ENCODE peak calls at places on chromosome 22, in ten cellular contexts. C, O, H, E, G, Q, J, D, K and W are unnamed samples.

GRCh38 chr22:46906326-46907045 is 144.0 kb downstream of the TBC1D22A start:
- DNase-seq in O (no peak), H (no peak), C (no peak), Q (no peak), K (no peak), J (no peak), E (no peak), G (no peak), D (no peak), W (no peak)

GRCh38 chr22:30313527-30314385 is 13.0 kb downstream of the TBC1D10A start:
- DNase-seq in K (no peak), H (no peak), C (no peak), J (no peak), Q (no peak), E (no peak), D (no peak), O (no peak), G (no peak), W (no peak)

GRCh38 chr22:50443202-50443601 is 31.6 kb downstream of the SBF1 start:
- DNase-seq in G (no peak), O (no peak), C (no peak), D (no peak), H (no peak), J (no peak), Q (no peak), K (no peak), E (no peak), W (no peak)

GRCh38 chr22:50082197-50082715 is 3.0 kb downstream of the MLC1 start:
- DNase-seq in H (no peak), K (no peak), Q (no peak), D (no peak), O (no peak), G (no peak), E (no peak), C (no peak), J (no peak), W (peak; percentile 24)

GRCh38 chr22:37521236-37521739 is 2.1 kb upstream of the CARD10 start:
- DNase-seq in D (no peak), E (no peak), J (no peak), C (no peak), H (no peak), Q (no peak), G (no peak), O (no peak), K (no peak), W (no peak)

GRCh38 chr22:31160328-31160978 is 471 bp downstream of the RNF185 start:
- DNase-seq in C (peak; percentile 55), Q (no peak), J (no peak), K (no peak), H (no peak), E (peak; percentile 49), G (peak; percentile 43), D (peak; percentile 7), O (no peak), W (no peak)

GRCh38 chr22:23072911-23073491 is 2.7 kb downstream of the GNAZ start:
- DNase-seq in C (no peak), E (no peak), J (no peak), K (peak; percentile 20), Q (no peak), D (no peak), H (no peak), G (no peak), O (no peak), W (no peak)

GRCh38 chr22:49123621-49124192 is 704.0 kb downstream of the BRD1 start:
- DNase-seq in C (no peak), O (no peak), K (no peak), G (no peak), E (no peak), J (no peak), D (no peak), H (no peak), Q (no peak), W (no peak)

GRCh38 chr22:32416556-32417085 is 4.6 kb upstream of the RTCB start:
- DNase-seq in H (no peak), Q (no peak), C (no peak), O (no peak), D (no peak), G (no peak), J (no peak), K (no peak), E (no peak), W (no peak)

GRCh38 chr22:30537083-30537731 is 9.3 kb downstream of the SEC14L6 start:
- DNase-seq in H (no peak), D (no peak), K (no peak), Q (no peak), E (no peak), J (no peak), G (no peak), O (no peak), C (no peak), W (no peak)

GRCh38 chr22:47245786-47246185 is 483.3 kb downstream of the TBC1D22A start:
- DNase-seq in Q (no peak), C (no peak), J (no peak), E (no peak), G (no peak), K (no peak), O (no peak), D (no peak), H (no peak), W (no peak)

DNA sequence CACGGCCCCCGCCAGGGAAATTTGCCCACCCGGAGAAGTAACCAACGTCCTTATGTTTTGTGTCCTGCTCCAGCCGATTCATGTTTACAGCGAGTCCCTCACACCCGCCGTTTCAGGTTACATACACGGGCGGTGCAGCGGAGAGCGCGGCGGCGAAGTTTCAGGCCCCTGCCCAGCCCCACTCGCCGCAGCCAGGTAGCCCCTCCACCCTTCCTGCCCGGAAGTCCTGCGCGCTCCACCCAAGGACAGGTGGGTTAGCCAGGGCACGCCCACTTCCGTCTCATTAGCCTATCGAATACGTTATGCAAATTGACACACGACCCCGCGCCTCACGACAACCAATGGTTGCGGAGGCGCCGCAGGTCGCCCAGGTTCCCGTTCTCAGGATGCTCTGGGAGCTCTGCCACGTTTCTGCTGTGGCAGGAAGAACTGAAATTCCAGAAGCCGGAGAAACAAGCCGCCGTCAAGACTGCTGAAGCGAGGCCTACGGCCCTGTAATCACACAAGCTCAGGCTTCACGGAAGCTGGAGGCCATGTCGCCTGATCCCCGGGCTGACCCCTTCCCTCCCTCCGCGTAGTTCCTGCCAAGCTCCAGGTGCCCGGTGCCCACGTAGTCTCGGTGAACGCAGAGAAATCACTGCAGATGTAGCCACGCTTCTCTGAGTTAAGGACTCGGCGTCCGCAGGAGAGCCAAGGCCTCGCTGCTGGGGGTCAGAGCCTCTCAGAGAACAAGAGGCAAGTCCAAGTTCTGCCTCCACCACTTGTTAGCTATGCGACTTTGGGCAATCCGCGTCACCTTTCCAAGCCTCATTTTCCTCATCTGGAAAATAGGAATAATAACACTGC is 22.4 kb upstream of the MYH9 start:
- DNase-seq in C (peak; percentile 78), G (no peak), D (peak; percentile 72), J (peak; percentile 99), Q (peak; percentile 98), K (peak; percentile 74), H (peak; percentile 98), O (peak; percentile 74), E (peak; percentile 98), W (peak; percentile 84)
- TF ChIP-seq CTCF in C (no peak), G (no peak), D (no peak), J (no peak), Q (peak; percentile 33), K (no peak), H (no peak), O (no peak), E (no peak), W (no peak)

GRCh38 chr22:20957118-20957690 is 9.9 kb upstream of the AIFM3 start:
- DNase-seq in O (peak; percentile 67), J (no peak), D (no peak), E (peak; percentile 35), Q (peak; percentile 44), K (peak; percentile 60), C (no peak), H (peak; percentile 30), G (no peak), W (peak; percentile 63)
- TF ChIP-seq CTCF in O (no peak), J (no peak), D (no peak), E (no peak), Q (no peak), K (no peak), C (no peak), H (no peak), G (no peak), W (no peak)

GRCh38 chr22:41974691-41975290 is 5.5 kb downstream of the SEPTIN3 start:
- DNase-seq in J (no peak), E (no peak), O (no peak), D (no peak), Q (no peak), G (no peak), C (no peak), H (no peak), K (no peak), W (no peak)

GRCh38 chr22:41978732-41979131 is 9.5 kb downstream of the SEPTIN3 start:
- DNase-seq in G (no peak), Q (no peak), K (no peak), H (no peak), O (no peak), E (no peak), D (no peak), J (no peak), C (no peak), W (no peak)

GRCh38 chr22:41975299-41976069 is 6.2 kb downstream of the SEPTIN3 start:
- DNase-seq in G (no peak), Q (no peak), J (no peak), E (no peak), O (no peak), H (no peak), K (no peak), D (no peak), C (no peak), W (no peak)

GRCh38 chr22:41976070-41976901 is 7.0 kb downstream of the SEPTIN3 start:
- DNase-seq in Q (no peak), K (peak; percentile 66), C (peak; percentile 60), G (no peak), H (peak; percentile 61), D (no peak), J (no peak), O (peak; percentile 74), E (peak; percentile 69), W (peak; percentile 59)

DNA sequence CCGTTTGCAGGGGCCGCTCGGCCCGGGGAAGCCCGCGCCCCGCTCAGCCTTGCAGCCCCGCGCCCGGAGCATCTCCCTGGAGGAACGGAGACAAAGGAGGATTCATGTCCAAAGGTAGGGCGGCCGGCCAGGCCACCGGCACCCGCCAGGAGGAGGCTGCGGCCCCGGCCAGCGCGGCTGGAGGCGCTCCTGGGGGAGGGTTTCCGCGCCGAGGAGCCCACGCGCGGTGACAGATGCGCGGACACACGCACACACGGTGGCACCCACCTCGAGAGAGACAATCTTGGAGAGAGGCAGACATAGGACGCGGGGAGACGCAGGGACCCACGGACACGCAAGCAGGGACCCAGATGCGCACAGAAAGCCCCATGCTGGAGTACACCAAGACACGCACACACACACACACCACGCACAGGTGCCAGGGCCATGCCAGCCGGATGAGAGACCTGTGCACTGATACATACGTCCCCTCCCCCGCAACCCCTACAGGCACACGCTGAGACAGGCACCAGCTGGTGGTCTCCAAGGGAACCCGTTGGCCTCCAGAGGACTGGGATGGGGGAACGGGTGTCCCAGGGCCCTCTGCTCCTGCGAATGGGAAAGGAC is 7.8 kb downstream of the SEPTIN3 start:
- DNase-seq in C (no peak), O (no peak), H (no peak), Q (no peak), D (no peak), K (no peak), E (no peak), G (no peak), J (no peak), W (no peak)
- TF ChIP-seq CTCF in C (no peak), O (no peak), H (no peak), Q (no peak), D (no peak), K (no peak), E (no peak), G (no peak), J (no peak), W (no peak)

GRCh38 chr22:39808087-39808486 is 85.5 kb downstream of the ENTHD1 start:
- DNase-seq in D (no peak), Q (no peak), K (no peak), G (peak; percentile 30), O (no peak), E (no peak), C (peak; percentile 55), H (no peak), J (no peak), W (no peak)
- TF ChIP-seq CTCF in D (peak; percentile 32), Q (no peak), K (peak; percentile 29), G (peak; percentile 42), O (peak; percentile 39), E (peak; percentile 53), C (no peak), H (no peak), J (peak; percentile 20), W (no peak)